ENCODE peak calls at places on chromosome 6, in ten cellular contexts. X, U, E, R, T, G, V, M, Z and S are unnamed samples.

GRCh38 chr6:140460267-140460666 is 1085.8 kb upstream of the CITED2 start:
- DNase-seq in X (no peak), U (no peak), E (no peak), R (peak), T (no peak), G (no peak), V (no peak), M (no peak), Z (no peak), S (no peak)

GRCh38 chr6:89974776-89975175 is 80.5 kb downstream of the GJA10 start:
- DNase-seq in X (no peak), U (no peak), E (no peak), R (no peak), T (no peak), G (no peak), V (no peak), M (no peak), Z (no peak), S (no peak)

GRCh38 chr6:11258260-11259237 is 26.1 kb upstream of the NEDD9 start:
- DNase-seq in X (no peak), U (no peak), E (no peak), R (peak), T (no peak), G (no peak), V (no peak), M (peak), Z (peak), S (no peak)

GRCh38 chr6:140480852-140481251 is 1106.4 kb upstream of the CITED2 start:
- DNase-seq in X (no peak), U (no peak), E (no peak), R (no peak), T (peak), G (no peak), V (peak), M (no peak), Z (no peak), S (peak)

GRCh38 chr6:167047554-167047953 is 48.4 kb downstream of the CEP43 start:
- DNase-seq in X (no peak), U (peak), E (no peak), R (no peak), T (no peak), G (peak), V (no peak), M (peak), Z (no peak), S (peak)

GRCh38 chr6:1208876-1209275 is 103.0 kb upstream of the FOXQ1 start:
- DNase-seq in X (no peak), U (no peak), E (no peak), R (no peak), T (no peak), G (no peak), V (no peak), M (no peak), Z (no peak), S (no peak)

GRCh38 chr6:345747-346388 is 45.7 kb upstream of the IRF4 start:
- DNase-seq in X (no peak), U (no peak), E (peak), R (no peak), T (peak), G (no peak), V (no peak), M (no peak), Z (no peak), S (no peak)

GRCh38 chr6:132198896-132199295 is 202.4 kb downstream of the MOXD1 start:
- DNase-seq in X (no peak), U (no peak), E (no peak), R (no peak), T (peak), G (no peak), V (no peak), M (no peak), Z (no peak), S (no peak)

GRCh38 chr6:2626381-2626780 is 124.3 kb downstream of the MYLK4 start:
- DNase-seq in X (no peak), U (no peak), E (no peak), R (no peak), T (no peak), G (no peak), V (no peak), M (no peak), Z (no peak), S (no peak)

GRCh38 chr6:35028781-35029180 is 112.4 kb downstream of the TCP11 start:
- DNase-seq in X (no peak), U (no peak), E (no peak), R (no peak), T (no peak), G (no peak), V (no peak), M (no peak), Z (no peak), S (no peak)

GRCh38 chr6:3347826-3348225 is 89.1 kb downstream of the PSMG4 start:
- DNase-seq in X (no peak), U (no peak), E (no peak), R (no peak), T (no peak), G (no peak), V (no peak), M (no peak), Z (no peak), S (no peak)

GRCh38 chr6:169212436-169212835 is 41.2 kb downstream of the THBS2 start:
- DNase-seq in X (no peak), U (no peak), E (no peak), R (no peak), T (no peak), G (no peak), V (no peak), M (no peak), Z (no peak), S (no peak)

GRCh38 chr6:52876056-52876787 is 33.3 kb downstream of the GSTA3 start:
- DNase-seq in X (no peak), U (no peak), E (no peak), R (peak), T (no peak), G (no peak), V (no peak), M (no peak), Z (no peak), S (no peak)

GRCh38 chr6:5763407-5763806 is 243.3 kb downstream of the NRN1 start:
- DNase-seq in X (no peak), U (no peak), E (no peak), R (no peak), T (peak), G (no peak), V (no peak), M (no peak), Z (no peak), S (no peak)

GRCh38 chr6:137749595-137750215 is 117.4 kb upstream of the TNFAIP3 start:
- DNase-seq in X (no peak), U (no peak), E (no peak), R (no peak), T (peak), G (no peak), V (no peak), M (no peak), Z (peak), S (no peak)

GRCh38 chr6:169905041-169905807 is 153.8 kb downstream of the ERMARD start:
- DNase-seq in X (no peak), U (no peak), E (no peak), R (peak), T (peak), G (no peak), V (no peak), M (no peak), Z (peak), S (no peak)

GRCh38 chr6:32941412-32941784 is 570 bp upstream of the HLA-DMB start:
- DNase-seq in X (no peak), U (peak), E (no peak), R (no peak), T (no peak), G (peak), V (no peak), M (peak), Z (peak), S (peak)

GRCh38 chr6:112409311-112409710 is 62.2 kb downstream of the RFPL4B start:
- DNase-seq in X (no peak), U (no peak), E (no peak), R (no peak), T (no peak), G (no peak), V (no peak), M (no peak), Z (no peak), S (no peak)

GRCh38 chr6:34592208-34592952 is 36.3 kb upstream of the SPDEF start:
- DNase-seq in X (no peak), U (no peak), E (no peak), R (no peak), T (no peak), G (no peak), V (no peak), M (no peak), Z (peak), S (no peak)

GRCh38 chr6:101163611-101164010 is 229.9 kb upstream of the GRIK2 start:
- DNase-seq in X (no peak), U (no peak), E (no peak), R (no peak), T (no peak), G (no peak), V (no peak), M (no peak), Z (peak), S (no peak)